ENCODE peak calls at places on chromosomes 13 and 19, in nine cellular contexts. One of them, this sample, is unnamed.

GRCh38 chr13:44661936-44662335 is 85.8 kb upstream of the TSC22D1 start:
- DNase-seq in immature natural killer cell: no peak
- DNase-seq in activated CD4-positive, alpha-beta T cell treated with anti-CD3 and anti-CD28 coated beads, Interleukin-2, amount 10 ng/mL, durations not matched to agents 24 days and 14 days: no peak
- DNase-seq in HS-5: no peak
- DNase-seq in activated CD4-positive, alpha-beta memory T cell treated with anti-CD3 and anti-CD28 coated beads for 36 hours: no peak
- DNase-seq in stimulated activated CD8-positive, alpha-beta memory T cell treated with anti-CD3 and anti-CD28 coated beads, Interleukin-15, amount 100 ng/mL, for 1 hour: no peak
- DNase-seq in sigmoid colon: no peak
- DNase-seq in COR-L47: no peak
- DNase-seq in SJSA1: no peak
- DNase-seq in this sample: no peak

GRCh38 chr19:49791776-49792445 is 21.2 kb downstream of the FUZ start:
- DNase-seq in HS-5: no peak
- DNase-seq in stimulated activated CD8-positive, alpha-beta memory T cell treated with anti-CD3 and anti-CD28 coated beads, Interleukin-15, amount 100 ng/mL, for 1 hour: no peak
- DNase-seq in COR-L47: no peak
- DNase-seq in immature natural killer cell: no peak
- DNase-seq in sigmoid colon: no peak
- DNase-seq in SJSA1: no peak
- DNase-seq in activated CD4-positive, alpha-beta memory T cell treated with anti-CD3 and anti-CD28 coated beads for 36 hours: no peak
- DNase-seq in activated CD4-positive, alpha-beta T cell treated with anti-CD3 and anti-CD28 coated beads, Interleukin-2, amount 10 ng/mL, durations not matched to agents 24 days and 14 days: no peak
- DNase-seq in this sample: no peak

GRCh38 chr13:113882266-113882627 is 18.4 kb upstream of the GAS6 start:
- DNase-seq in activated CD4-positive, alpha-beta T cell treated with anti-CD3 and anti-CD28 coated beads, Interleukin-2, amount 10 ng/mL, durations not matched to agents 24 days and 14 days: no peak
- DNase-seq in HS-5: no peak
- DNase-seq in stimulated activated CD8-positive, alpha-beta memory T cell treated with anti-CD3 and anti-CD28 coated beads, Interleukin-15, amount 100 ng/mL, for 1 hour: no peak
- DNase-seq in COR-L47: no peak
- DNase-seq in activated CD4-positive, alpha-beta memory T cell treated with anti-CD3 and anti-CD28 coated beads for 36 hours: no peak
- DNase-seq in immature natural killer cell: no peak
- DNase-seq in SJSA1: no peak
- DNase-seq in sigmoid colon: no peak
- DNase-seq in this sample: no peak

GRCh38 chr13:110634558-110634957 is 19.2 kb downstream of the NAXD start:
- DNase-seq in stimulated activated CD8-positive, alpha-beta memory T cell treated with anti-CD3 and anti-CD28 coated beads, Interleukin-15, amount 100 ng/mL, for 1 hour: no peak
- DNase-seq in COR-L47: no peak
- DNase-seq in sigmoid colon: no peak
- DNase-seq in activated CD4-positive, alpha-beta memory T cell treated with anti-CD3 and anti-CD28 coated beads for 36 hours: no peak
- DNase-seq in HS-5: no peak
- DNase-seq in SJSA1: peak; percentile 92
- DNase-seq in activated CD4-positive, alpha-beta T cell treated with anti-CD3 and anti-CD28 coated beads, Interleukin-2, amount 10 ng/mL, durations not matched to agents 24 days and 14 days: no peak
- DNase-seq in immature natural killer cell: no peak
- DNase-seq in this sample: no peak

GRCh38 chr19:16564842-16565241 is 7.4 kb downstream of the SLC35E1 start:
- DNase-seq in stimulated activated CD8-positive, alpha-beta memory T cell treated with anti-CD3 and anti-CD28 coated beads, Interleukin-15, amount 100 ng/mL, for 1 hour: no peak
- DNase-seq in immature natural killer cell: no peak
- DNase-seq in sigmoid colon: no peak
- DNase-seq in activated CD4-positive, alpha-beta T cell treated with anti-CD3 and anti-CD28 coated beads, Interleukin-2, amount 10 ng/mL, durations not matched to agents 24 days and 14 days: no peak
- DNase-seq in activated CD4-positive, alpha-beta memory T cell treated with anti-CD3 and anti-CD28 coated beads for 36 hours: no peak
- DNase-seq in SJSA1: no peak
- DNase-seq in COR-L47: no peak
- DNase-seq in HS-5: no peak
- DNase-seq in this sample: no peak

GRCh38 chr19:39438270-39438934 is 2.7 kb upstream of the RPS16 start:
- DNase-seq in immature natural killer cell: no peak
- DNase-seq in COR-L47: no peak
- DNase-seq in stimulated activated CD8-positive, alpha-beta memory T cell treated with anti-CD3 and anti-CD28 coated beads, Interleukin-15, amount 100 ng/mL, for 1 hour: no peak
- DNase-seq in activated CD4-positive, alpha-beta memory T cell treated with anti-CD3 and anti-CD28 coated beads for 36 hours: no peak
- DNase-seq in sigmoid colon: no peak
- DNase-seq in activated CD4-positive, alpha-beta T cell treated with anti-CD3 and anti-CD28 coated beads, Interleukin-2, amount 10 ng/mL, durations not matched to agents 24 days and 14 days: no peak
- DNase-seq in HS-5: no peak
- DNase-seq in SJSA1: no peak
- DNase-seq in this sample: no peak

GRCh38 chr19:31553112-31553843 is 204.0 kb upstream of the TSHZ3 start:
- DNase-seq in sigmoid colon: peak; percentile 56
- DNase-seq in HS-5: no peak
- DNase-seq in SJSA1: peak; percentile 90
- DNase-seq in COR-L47: no peak
- DNase-seq in immature natural killer cell: no peak
- DNase-seq in stimulated activated CD8-positive, alpha-beta memory T cell treated with anti-CD3 and anti-CD28 coated beads, Interleukin-15, amount 100 ng/mL, for 1 hour: no peak
- DNase-seq in activated CD4-positive, alpha-beta T cell treated with anti-CD3 and anti-CD28 coated beads, Interleukin-2, amount 10 ng/mL, durations not matched to agents 24 days and 14 days: no peak
- DNase-seq in activated CD4-positive, alpha-beta memory T cell treated with anti-CD3 and anti-CD28 coated beads for 36 hours: no peak
- DNase-seq in this sample: no peak

GRCh38 chr19:21094347-21095025 is 12.5 kb downstream of the ZNF714 start:
- DNase-seq in HS-5: no peak
- DNase-seq in activated CD4-positive, alpha-beta T cell treated with anti-CD3 and anti-CD28 coated beads, Interleukin-2, amount 10 ng/mL, durations not matched to agents 24 days and 14 days: no peak
- DNase-seq in activated CD4-positive, alpha-beta memory T cell treated with anti-CD3 and anti-CD28 coated beads for 36 hours: no peak
- DNase-seq in sigmoid colon: no peak
- DNase-seq in stimulated activated CD8-positive, alpha-beta memory T cell treated with anti-CD3 and anti-CD28 coated beads, Interleukin-15, amount 100 ng/mL, for 1 hour: no peak
- DNase-seq in SJSA1: peak; percentile 18
- DNase-seq in immature natural killer cell: peak; percentile 37
- DNase-seq in COR-L47: no peak
- DNase-seq in this sample: no peak

GRCh38 chr19:52398091-52398461 is 427 bp downstream of the ZNF528 start:
- DNase-seq in HS-5: no peak
- DNase-seq in COR-L47: no peak
- DNase-seq in immature natural killer cell: no peak
- DNase-seq in SJSA1: no peak
- DNase-seq in activated CD4-positive, alpha-beta memory T cell treated with anti-CD3 and anti-CD28 coated beads for 36 hours: peak; percentile 13
- DNase-seq in stimulated activated CD8-positive, alpha-beta memory T cell treated with anti-CD3 and anti-CD28 coated beads, Interleukin-15, amount 100 ng/mL, for 1 hour: no peak
- DNase-seq in activated CD4-positive, alpha-beta T cell treated with anti-CD3 and anti-CD28 coated beads, Interleukin-2, amount 10 ng/mL, durations not matched to agents 24 days and 14 days: no peak
- DNase-seq in sigmoid colon: no peak
- DNase-seq in this sample: no peak

GRCh38 chr13:44649118-44649455 is 73.0 kb upstream of the TSC22D1 start:
- DNase-seq in SJSA1: peak; percentile 5
- DNase-seq in HS-5: no peak
- DNase-seq in immature natural killer cell: no peak
- DNase-seq in activated CD4-positive, alpha-beta memory T cell treated with anti-CD3 and anti-CD28 coated beads for 36 hours: peak; percentile 65
- DNase-seq in COR-L47: no peak
- DNase-seq in stimulated activated CD8-positive, alpha-beta memory T cell treated with anti-CD3 and anti-CD28 coated beads, Interleukin-15, amount 100 ng/mL, for 1 hour: no peak
- DNase-seq in activated CD4-positive, alpha-beta T cell treated with anti-CD3 and anti-CD28 coated beads, Interleukin-2, amount 10 ng/mL, durations not matched to agents 24 days and 14 days: no peak
- DNase-seq in sigmoid colon: no peak
- DNase-seq in this sample: no peak

GRCh38 chr13:113114511-113115362 is 7.9 kb upstream of the F10 start:
- DNase-seq in HS-5: no peak
- DNase-seq in stimulated activated CD8-positive, alpha-beta memory T cell treated with anti-CD3 and anti-CD28 coated beads, Interleukin-15, amount 100 ng/mL, for 1 hour: no peak
- DNase-seq in COR-L47: no peak
- DNase-seq in SJSA1: no peak
- DNase-seq in activated CD4-positive, alpha-beta T cell treated with anti-CD3 and anti-CD28 coated beads, Interleukin-2, amount 10 ng/mL, durations not matched to agents 24 days and 14 days: no peak
- DNase-seq in activated CD4-positive, alpha-beta memory T cell treated with anti-CD3 and anti-CD28 coated beads for 36 hours: no peak
- DNase-seq in immature natural killer cell: no peak
- DNase-seq in sigmoid colon: peak; percentile 46
- DNase-seq in this sample: no peak